ENCODE peak calls at places on chromosomes 3 and 15, in six cellular contexts. J is MM.1S, E is HCT116, L is GM23248, N is hepatocyte, Z is PC-3. S is an unnamed sample. For H3K9me2, the result is how much of the 10 kb centered on the place peaks cover.

GRCh38 chr15:93173369-93173768 is 84.4 kb upstream of the RGMA start:
- DNase-seq in J (peak), E (no peak), L (peak), N (no peak), Z (peak), S (no peak)

GRCh38 chr3:15305366-15305844 is 27.0 kb downstream of the SH3BP5 start:
- DNase-seq in J (no peak), E (peak), L (peak), N (peak), Z (peak), S (peak)

GRCh38 chr3:157533298-157533870 is 30.2 kb upstream of the VEPH1 start:
- DNase-seq in J (no peak), E (no peak), L (peak), N (no peak), Z (peak), S (no peak)

GRCh38 chr15:68315035-68315434 is 37.5 kb downstream of the FEM1B start:
- DNase-seq in J (no peak), E (no peak), L (no peak), N (no peak), Z (no peak), S (no peak)

GRCh38 chr3:86814321-86814720 is 176.6 kb downstream of the VGLL3 start:
- DNase-seq in J (no peak), E (no peak), L (no peak), N (no peak), Z (no peak), S (no peak)

GRCh38 chr15:39131605-39132004 is 449.3 kb upstream of the THBS1 start:
- DNase-seq in J (no peak), E (no peak), L (peak), N (no peak), Z (peak), S (no peak)

GRCh38 chr3:89246326-89246725 is 138.9 kb downstream of the EPHA3 start:
- DNase-seq in J (no peak), E (no peak), L (no peak), N (no peak), Z (no peak), S (peak)

GRCh38 chr15:79640206-79640605 is 208.1 kb downstream of the MINAR1 start:
- DNase-seq in J (no peak), E (peak), L (peak), N (peak), Z (peak), S (no peak)

GRCh38 chr15:73686781-73687256 is 2.6 kb downstream of the CD276 start:
- DNase-seq in J (no peak), E (no peak), L (peak), N (peak), Z (peak), S (no peak)

GRCh38 chr15:29674661-29675533 is 147.4 kb downstream of the TJP1 start:
- DNase-seq in J (no peak), E (no peak), L (peak), N (peak), Z (peak), S (peak)

GRCh38 chr3:138356666-138357409 is 8.5 kb downstream of the MRAS start:
- DNase-seq in J (no peak), E (no peak), L (no peak), N (no peak), Z (no peak), S (no peak)

GRCh38 chr3:197417896-197418618 is 119.6 kb upstream of the DLG1 start:
- DNase-seq in J (no peak), E (no peak), L (peak), N (no peak), Z (no peak), S (peak)

GRCh38 chr3:21654662-21655061 is 96.3 kb downstream of the ZNF385D start:
- DNase-seq in J (no peak), E (no peak), L (peak), N (no peak), Z (peak), S (no peak)

GRCh38 chr3:128466840-128467541 is at the start of gene DNAJB8:
- DNase-seq in J (no peak), E (no peak), L (no peak), N (no peak), Z (no peak), S (no peak)

GRCh38 chr3:9778102-9778501 is 8.4 kb upstream of the CAMK1 start:
- DNase-seq in J (no peak), E (no peak), L (peak), N (no peak), Z (peak), S (no peak)

DNA sequence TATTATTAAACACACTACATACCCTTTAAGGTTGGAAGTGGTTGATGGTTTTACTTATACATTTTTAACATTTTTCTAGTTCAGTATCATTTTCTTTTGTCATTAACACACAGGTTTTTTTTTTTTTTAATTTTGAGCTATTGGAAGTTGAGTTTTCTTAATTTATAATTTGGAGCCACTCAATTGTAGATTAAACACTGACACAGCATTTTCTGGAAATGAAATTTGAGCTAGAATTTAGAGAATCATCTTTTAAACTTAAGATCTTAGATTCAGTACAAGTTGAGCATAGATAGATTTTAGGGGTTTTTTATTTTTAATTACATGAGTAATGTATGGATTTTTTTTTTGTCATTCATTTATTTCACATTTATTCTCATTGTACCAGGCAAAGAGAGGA is 35.0 kb downstream of the RASA2 start:
- DNase-seq in J (no peak), E (no peak), L (no peak), N (no peak), Z (no peak), S (no peak)
- TF ChIP-seq EZH2 in J (no peak), E (no peak), L (no peak), N (no peak), Z (no peak), S (no peak)

DNA sequence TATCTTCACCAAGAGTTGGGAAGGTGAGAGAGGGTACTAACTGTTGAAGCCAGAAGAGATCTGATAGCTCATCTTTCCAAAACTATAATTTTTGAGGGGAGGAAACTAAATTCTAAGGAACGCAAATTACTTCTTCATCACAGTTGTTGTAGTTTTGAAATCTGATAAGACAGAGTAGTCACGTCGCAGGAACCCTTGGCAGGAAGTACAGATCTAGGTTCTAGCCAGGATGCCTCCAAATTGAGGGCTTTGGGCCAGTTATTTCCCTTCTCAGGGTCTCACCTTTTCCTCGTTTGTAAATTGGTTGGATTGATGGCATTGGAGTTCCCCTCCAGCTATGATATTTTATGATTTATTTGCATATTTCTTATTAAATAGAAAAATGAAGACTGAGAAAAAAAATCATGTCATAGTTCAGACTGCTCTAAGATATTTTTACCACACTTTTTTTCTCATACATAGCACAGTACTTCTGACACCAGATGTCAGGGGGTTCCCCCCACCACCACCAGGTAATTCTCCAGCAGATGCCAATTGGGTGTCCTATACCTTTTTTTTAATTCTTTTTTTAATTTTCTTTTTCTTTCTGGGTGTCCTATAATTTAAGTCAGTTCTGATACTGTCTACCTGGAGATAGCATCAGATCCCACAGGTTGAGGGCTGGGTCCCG is 32.3 kb upstream of the APH1B start:
- DNase-seq in J (no peak), E (no peak), L (peak), N (no peak), Z (no peak), S (no peak)
- TF ChIP-seq EZH2phosphoT487 in J (no peak), E (no peak), L (no peak), N (no peak), Z (no peak), S (no peak)

GRCh38 chr15:70303981-70304380 is 206.3 kb upstream of the TLE3 start:
- DNase-seq in J (no peak), E (no peak), L (no peak), N (no peak), Z (no peak), S (no peak)

GRCh38 chr15:70302360-70302759 is 204.6 kb upstream of the TLE3 start:
- DNase-seq in J (no peak), E (no peak), L (no peak), N (no peak), Z (no peak), S (no peak)

GRCh38 chr15:70297465-70298152 is 199.9 kb upstream of the TLE3 start:
- DNase-seq in J (no peak), E (no peak), L (no peak), N (no peak), Z (no peak), S (no peak)

GRCh38 chr15:70301396-70301795 is 203.7 kb upstream of the TLE3 start:
- DNase-seq in J (no peak), E (no peak), L (no peak), N (no peak), Z (no peak), S (no peak)

DNA sequence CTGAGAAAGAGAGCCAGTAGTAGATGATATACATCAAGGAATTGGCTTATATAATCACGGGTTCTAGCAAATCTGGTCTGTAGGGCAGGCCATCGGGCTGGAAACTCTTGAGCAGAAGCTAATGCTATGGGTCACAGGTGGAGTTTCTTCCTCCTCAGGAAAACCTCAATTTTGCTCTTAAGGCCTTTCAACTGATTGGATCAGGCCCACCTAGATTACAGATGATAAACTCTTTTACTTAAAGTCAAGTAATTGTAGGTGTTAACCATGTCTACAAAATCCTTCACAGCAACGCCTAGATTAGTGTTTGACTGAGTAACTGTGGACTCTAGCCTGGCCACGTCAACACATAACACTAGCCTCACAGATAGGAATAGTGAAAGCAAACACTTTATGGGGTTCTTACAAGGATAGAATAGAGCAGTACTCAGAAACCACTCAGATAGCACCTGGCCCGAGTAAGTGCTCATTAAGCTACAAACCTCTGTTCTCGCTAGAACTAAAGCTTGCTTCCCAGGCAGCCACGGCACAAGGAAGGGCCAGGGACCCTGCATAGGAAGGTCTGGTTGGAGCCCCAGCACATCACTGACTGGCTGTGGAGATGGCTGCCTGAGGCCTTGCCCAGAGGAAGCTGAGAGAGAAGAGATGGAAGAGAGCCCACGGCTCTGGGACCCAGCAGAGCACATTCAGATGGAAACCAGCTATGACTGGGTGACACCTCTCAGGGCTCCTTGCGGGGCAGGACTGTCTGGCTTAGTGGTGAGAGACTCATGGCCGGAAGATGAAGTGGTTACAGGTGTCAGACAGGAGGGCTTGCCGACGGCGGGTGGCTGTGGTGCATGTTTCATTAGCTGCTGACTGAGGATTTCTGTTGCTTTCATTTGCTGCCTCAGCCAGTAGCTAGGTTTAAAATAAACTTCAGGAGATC is 202.5 kb upstream of the TLE3 start:
- DNase-seq in J (peak), E (no peak), L (no peak), N (peak), Z (no peak), S (no peak)
- H3K9me2 ChIP-seq in J (under half), E (under half), L (under half), N (under half), Z (under half), S (under half)

DNA sequence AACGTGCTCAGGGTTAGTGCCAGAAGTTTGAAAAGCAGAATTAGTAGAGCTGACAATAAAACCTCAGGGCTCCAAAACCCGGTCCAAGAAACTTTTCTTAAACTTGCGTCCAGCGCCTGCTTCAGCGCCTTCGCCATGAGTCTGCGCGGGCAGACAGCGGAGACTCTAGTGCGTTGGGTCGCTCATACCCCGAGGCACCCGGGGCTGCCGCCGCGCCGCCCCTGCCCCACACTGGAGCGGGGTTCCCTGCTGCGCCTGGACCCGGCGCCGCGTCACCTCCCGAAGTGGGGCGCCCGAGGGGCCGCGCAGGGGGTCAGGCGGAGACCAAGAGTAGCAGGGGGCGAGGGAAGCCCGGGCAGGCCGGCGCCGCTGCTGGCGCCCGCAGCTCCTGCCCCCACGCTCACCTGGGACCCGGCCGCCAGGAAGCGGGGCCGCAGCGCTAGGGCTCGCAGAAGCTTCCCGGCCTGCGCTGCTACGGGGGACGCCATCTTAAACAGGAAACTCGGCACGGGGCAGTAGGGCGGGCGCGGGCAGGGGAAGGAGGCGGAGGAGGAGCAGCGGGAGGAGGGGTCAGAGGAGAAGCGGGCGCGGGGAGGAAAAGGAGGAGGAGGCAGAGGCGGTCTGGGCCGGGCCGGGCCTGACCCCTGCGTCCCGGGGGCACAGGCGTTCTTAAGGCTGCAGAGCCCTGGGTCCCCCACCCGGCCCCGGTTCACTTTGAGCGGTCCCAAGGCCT is at the start of gene SUCLG2:
- DNase-seq in J (peak), E (peak), L (peak), N (peak), Z (peak), S (peak)
- TF ChIP-seq EZH2 in J (no peak), E (no peak), L (no peak), N (no peak), Z (no peak), S (no peak)

GRCh38 chr3:17181413-17181907 is 296.7 kb downstream of the PLCL2 start:
- DNase-seq in J (no peak), E (no peak), L (no peak), N (no peak), Z (no peak), S (no peak)

GRCh38 chr3:17187589-17188184 is 302.9 kb downstream of the PLCL2 start:
- DNase-seq in J (no peak), E (no peak), L (no peak), N (no peak), Z (no peak), S (no peak)

GRCh38 chr3:17188378-17188777 is 303.6 kb downstream of the PLCL2 start:
- DNase-seq in J (no peak), E (no peak), L (no peak), N (no peak), Z (no peak), S (no peak)

GRCh38 chr3:17182158-17182557 is 297.4 kb downstream of the PLCL2 start:
- DNase-seq in J (peak), E (no peak), L (no peak), N (no peak), Z (no peak), S (no peak)

DNA sequence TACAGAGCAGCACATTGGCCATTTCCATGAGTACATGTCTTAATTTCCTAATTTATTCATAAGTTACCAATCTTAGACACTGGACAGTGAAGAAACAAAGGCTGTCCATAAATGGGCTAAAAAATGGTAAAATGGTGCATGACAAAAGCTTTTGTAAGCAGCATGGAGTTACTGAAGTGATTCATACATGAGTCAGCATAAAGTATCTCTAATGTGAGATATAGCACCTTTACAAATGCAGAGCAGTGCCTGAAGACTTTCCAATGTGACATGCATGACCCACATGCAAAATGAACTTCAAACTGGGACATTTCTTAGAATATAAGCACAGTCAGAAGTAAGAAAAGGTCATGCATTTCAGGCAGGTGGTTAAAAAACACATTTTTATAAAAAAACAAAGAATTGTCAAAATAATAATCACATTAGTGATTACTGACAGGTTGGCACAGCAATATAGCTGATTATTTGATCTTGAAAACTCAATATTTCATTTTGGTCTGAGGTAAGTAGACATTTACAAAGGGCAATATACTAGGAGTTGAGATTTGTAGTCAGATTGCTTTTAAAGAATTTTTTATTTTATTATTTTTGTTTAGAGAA is 299.3 kb downstream of the PLCL2 start:
- DNase-seq in J (no peak), E (peak), L (peak), N (no peak), Z (peak), S (no peak)
- TF ChIP-seq EZH2phosphoT487 in J (no peak), E (no peak), L (no peak), N (no peak), Z (no peak), S (no peak)

GRCh38 chr3:38632989-38633388 is 16.5 kb downstream of the SCN5A start:
- DNase-seq in J (no peak), E (no peak), L (no peak), N (no peak), Z (no peak), S (no peak)
- H3K9me2 ChIP-seq in J (under half), E (under half), L (under half), N (under half), Z (under half), S (under half)

GRCh38 chr3:120909602-120909878 is 1.5 kb downstream of the STXBP5L start:
- DNase-seq in J (no peak), E (no peak), L (no peak), N (no peak), Z (no peak), S (peak)
- TF ChIP-seq EZH2 in J (no peak), E (no peak), L (no peak), N (peak), Z (no peak), S (no peak)

GRCh38 chr3:27861047-27862036 is 139.2 kb upstream of the EOMES start:
- DNase-seq in J (no peak), E (no peak), L (no peak), N (no peak), Z (no peak), S (no peak)
- TF ChIP-seq EZH2phosphoT487 in J (no peak), E (no peak), L (no peak), N (no peak), Z (no peak), S (no peak)

DNA sequence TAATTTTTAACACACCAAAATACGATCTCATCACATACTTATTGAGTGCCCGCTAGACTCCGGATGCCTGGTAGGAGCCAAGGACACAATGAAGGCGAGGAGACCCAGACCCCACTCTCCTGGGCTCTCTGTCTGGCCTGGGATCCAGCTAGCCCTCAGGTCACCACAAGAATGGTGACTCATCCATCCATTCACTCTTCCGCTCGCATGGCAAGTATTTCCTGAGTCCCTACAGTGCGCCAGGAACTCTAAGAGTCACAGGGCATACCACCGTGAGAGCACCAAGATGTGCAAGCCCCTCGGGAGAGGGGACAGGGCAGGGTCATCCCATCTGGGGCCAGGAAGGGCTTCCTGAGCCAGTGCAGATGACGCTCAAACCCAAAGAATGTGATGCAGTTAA is 101.6 kb upstream of the PRR20G start:
- DNase-seq in J (no peak), E (no peak), L (peak), N (no peak), Z (peak), S (no peak)
- H3K9me2 ChIP-seq in J (under half), E (under half), L (under half), N (under half), Z (under half), S (under half)

GRCh38 chr3:147381610-147382009 is 24.7 kb downstream of the ZIC4 start:
- DNase-seq in J (no peak), E (no peak), L (no peak), N (no peak), Z (no peak), S (peak)
- TF ChIP-seq EZH2 in J (no peak), E (no peak), L (no peak), N (no peak), Z (no peak), S (no peak)